ENCODE peak calls at places on chromosomes 12 and 14, in nine cellular contexts. J is kidney tubule cell; R is activated CD4-positive, CD25-positive, alpha-beta regulatory T cell; A is ELR; X is adipocyte; O is Panc1; Y is amygdala; Z is HFFc6; V is activated naive CD4-positive, alpha-beta T cell. U is an unnamed sample.

GRCh38 chr12:94163850-94164249 is 15.5 kb downstream of the PLXNC1 start:
- DNase-seq in A (no peak), V (no peak), J (no peak), X (no peak), O (no peak), Y (no peak), R (no peak), Z (no peak), U (no peak)

GRCh38 chr12:105740970-105741725 is 397.6 kb downstream of the NUAK1 start:
- DNase-seq in X (no peak), Z (peak; percentile 31), J (no peak), V (no peak), A (no peak), R (no peak), Y (peak; percentile 3), O (no peak), U (peak; percentile 34)

GRCh38 chr12:108312885-108313203 is 26.3 kb downstream of the CMKLR1 start:
- DNase-seq in Y (no peak), A (no peak), V (no peak), Z (no peak), X (peak; percentile 76), J (no peak), O (no peak), R (no peak), U (peak; percentile 64)

GRCh38 chr14:30610719-30611388 is 11.3 kb upstream of the SCFD1 start:
- DNase-seq in Z (peak; percentile 28), X (peak; percentile 77), A (peak; percentile 58), V (no peak), Y (no peak), O (no peak), R (no peak), J (peak; percentile 57), U (peak; percentile 91)

GRCh38 chr14:26794731-26795130 is 196.9 kb upstream of the NOVA1 start:
- DNase-seq in O (no peak), Z (no peak), R (no peak), Y (no peak), A (peak; percentile 19), V (no peak), J (peak; percentile 61), X (no peak), U (no peak)

GRCh38 chr14:52902971-52903385 is 47.9 kb downstream of the FERMT2 start:
- DNase-seq in V (no peak), Z (peak; percentile 25), Y (no peak), X (no peak), O (no peak), J (peak; percentile 19), R (no peak), A (peak; percentile 62), U (peak; percentile 54)

GRCh38 chr12:106282457-106283097 is 20.0 kb upstream of the TCP11L2 start:
- DNase-seq in Z (peak; percentile 64), Y (no peak), V (peak; percentile 4), X (peak; percentile 53), J (peak; percentile 73), R (peak; percentile 8), O (no peak), A (peak; percentile 76), U (peak; percentile 69)

GRCh38 chr12:45433441-45433868 is 217.6 kb downstream of the ANO6 start:
- DNase-seq in Z (no peak), R (no peak), O (no peak), Y (no peak), J (peak; percentile 91), X (no peak), V (no peak), A (no peak), U (no peak)

GRCh38 chr14:90693413-90693812 is 122.8 kb downstream of the TTC7B start:
- DNase-seq in Z (no peak), V (no peak), A (no peak), J (no peak), X (no peak), O (no peak), R (no peak), Y (no peak), U (peak; percentile 31)

GRCh38 chr12:81010641-81011040 is 67.2 kb upstream of the ACSS3 start:
- DNase-seq in R (no peak), Z (no peak), A (no peak), Y (no peak), X (peak; percentile 8), J (no peak), O (no peak), V (no peak), U (no peak)

GRCh38 chr14:103624860-103625259 is 4.2 kb upstream of the KLC1 start:
- DNase-seq in Z (peak; percentile 80), X (peak; percentile 77), V (no peak), Y (no peak), R (no peak), J (peak; percentile 88), O (no peak), A (peak; percentile 97), U (peak; percentile 59)